ENCODE peak calls at places on chromosomes 1 and 21, in nine cellular contexts. T is Panc1; J is mesothelial cell of epicardium; Q is cardiac muscle cell; C is fibroblast of pulmonary artery; F is CD8-positive, alpha-beta T cell; V is astrocyte; B is A549; P is tibial nerve. U is an unnamed sample.

GRCh38 chr21:28943631-28944030 is 49.0 kb downstream of the LTN1 start:
- DNase-seq in J (no peak), B (no peak), P (no peak), F (no peak), C (peak; percentile 80), T (no peak), V (peak; percentile 2), Q (peak; percentile 77), U (no peak)

GRCh38 chr1:55057270-55057955 is 18.1 kb downstream of the PCSK9 start:
- DNase-seq in B (no peak), V (no peak), T (no peak), C (no peak), Q (no peak), P (no peak), F (no peak), J (no peak), U (peak; percentile 83)

GRCh38 chr21:33433425-33434114 is 30.4 kb downstream of the IFNGR2 start:
- DNase-seq in C (no peak), J (no peak), Q (no peak), F (no peak), P (no peak), B (no peak), V (no peak), T (no peak), U (no peak)

GRCh38 chr1:84936116-84936810 is 43.3 kb upstream of the LPAR3 start:
- DNase-seq in P (no peak), B (peak; percentile 46), T (peak; percentile 64), J (peak; percentile 44), F (no peak), V (peak; percentile 39), C (peak; percentile 83), Q (peak; percentile 85), U (no peak)

GRCh38 chr21:44539991-44540666 is at the start of gene KRTAP10-1:
- DNase-seq in C (no peak), T (no peak), B (no peak), Q (no peak), P (no peak), V (no peak), F (no peak), J (no peak), U (peak; percentile 83)

GRCh38 chr1:206556047-206556747 is 48.9 kb downstream of the RASSF5 start:
- DNase-seq in J (no peak), V (no peak), Q (no peak), F (no peak), C (no peak), P (no peak), T (no peak), B (no peak), U (no peak)

GRCh38 chr1:184387871-184388670 is 1.2 kb downstream of the C1orf21 start:
- DNase-seq in Q (peak; percentile 58), V (peak; percentile 78), T (no peak), J (peak; percentile 42), P (no peak), B (peak; percentile 19), F (no peak), C (peak; percentile 61), U (no peak)

GRCh38 chr21:43322805-43323204 is 104.1 kb downstream of the SIK1 start:
- DNase-seq in V (no peak), J (no peak), B (no peak), P (no peak), T (no peak), F (no peak), Q (no peak), C (peak; percentile 35), U (no peak)

GRCh38 chr21:38494688-38495087 is 3.6 kb downstream of the ERG start:
- DNase-seq in Q (no peak), P (no peak), J (no peak), B (no peak), C (no peak), F (no peak), T (no peak), V (peak; percentile 45), U (no peak)

GRCh38 chr1:117672756-117673155 is 66.9 kb downstream of the TENT5C start:
- DNase-seq in V (no peak), C (no peak), Q (no peak), T (no peak), J (no peak), P (no peak), F (no peak), B (no peak), U (peak; percentile 77)

GRCh38 chr1:115063238-115063901 is 25.9 kb downstream of the TSPAN2 start:
- DNase-seq in J (no peak), V (peak; percentile 76), P (no peak), C (no peak), B (no peak), Q (no peak), T (no peak), F (no peak), U (no peak)

GRCh38 chr1:66712819-66713218 is 39.4 kb upstream of the DYNLT5 start:
- DNase-seq in C (no peak), B (no peak), V (no peak), T (no peak), F (no peak), P (no peak), J (no peak), Q (no peak), U (no peak)

DNA sequence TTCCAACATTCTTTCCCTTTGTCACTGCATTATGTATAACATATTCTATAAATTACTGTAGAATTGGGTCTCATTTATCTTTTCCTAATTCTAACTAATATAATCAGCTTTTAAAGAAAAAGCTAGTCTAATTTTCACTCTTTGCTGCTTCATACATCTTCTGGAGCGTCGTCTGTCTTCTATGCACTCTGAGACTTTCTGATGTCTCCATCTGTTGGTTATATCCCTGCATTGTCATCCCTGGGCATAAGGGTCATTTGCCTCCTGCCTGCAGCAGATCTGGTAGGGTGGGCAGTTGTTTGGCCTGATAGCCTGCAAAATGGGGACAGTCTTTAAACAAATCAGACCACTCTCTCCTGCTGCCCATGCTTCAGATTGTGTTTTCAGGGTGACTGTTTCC is 40.8 kb upstream of the DYNLT5 start:
- DNase-seq in J (no peak), Q (peak; percentile 30), T (no peak), P (no peak), C (peak; percentile 42), F (no peak), V (no peak), B (peak; percentile 3), U (no peak)
- TF ChIP-seq CTCF in J (no peak), Q (peak; percentile 32), T (peak; percentile 37), P (no peak), C (peak; percentile 41), F (no peak), V (no peak), B (peak; percentile 7), U (peak; percentile 45)

DNA sequence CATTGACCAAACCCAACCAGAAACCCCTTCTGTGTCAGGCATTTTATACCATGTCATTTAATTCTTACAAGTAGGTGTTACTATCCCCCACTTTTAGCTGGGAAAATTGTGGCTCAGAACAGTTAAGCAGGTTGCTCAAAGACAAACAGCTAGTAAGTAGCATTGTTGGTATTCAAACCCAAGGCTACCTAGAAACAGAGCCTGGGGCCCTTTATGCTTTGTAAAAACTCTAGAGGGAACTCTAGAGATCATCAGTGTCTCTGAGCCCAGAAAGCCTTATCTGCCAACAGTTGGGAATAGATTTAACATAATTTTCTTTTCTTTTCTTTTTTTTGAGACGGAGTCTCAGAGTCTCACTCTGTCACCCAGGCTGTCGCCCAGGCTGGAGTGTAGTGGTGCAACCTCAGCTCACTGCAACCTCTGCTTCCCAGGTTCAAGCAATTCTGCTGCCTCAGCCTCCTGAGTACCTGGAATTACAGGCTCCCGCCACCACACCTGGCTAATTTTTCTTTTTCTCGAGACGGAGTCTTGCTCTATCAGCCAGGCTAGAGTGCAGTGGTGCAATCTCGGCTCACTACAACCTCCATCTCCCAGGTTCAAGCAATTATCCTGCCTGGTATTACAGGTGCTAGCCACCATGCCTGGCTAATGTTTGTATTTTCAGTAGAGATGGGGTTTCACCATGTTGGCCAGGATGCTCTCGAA is 48.5 kb upstream of the OSBPL9 start:
- DNase-seq in B (no peak), P (no peak), Q (no peak), F (no peak), V (no peak), T (no peak), J (no peak), C (no peak), U (no peak)
- TF ChIP-seq CTCF in B (no peak), P (no peak), Q (peak; percentile 4), F (no peak), V (no peak), T (no peak), J (no peak), C (no peak), U (no peak)

DNA sequence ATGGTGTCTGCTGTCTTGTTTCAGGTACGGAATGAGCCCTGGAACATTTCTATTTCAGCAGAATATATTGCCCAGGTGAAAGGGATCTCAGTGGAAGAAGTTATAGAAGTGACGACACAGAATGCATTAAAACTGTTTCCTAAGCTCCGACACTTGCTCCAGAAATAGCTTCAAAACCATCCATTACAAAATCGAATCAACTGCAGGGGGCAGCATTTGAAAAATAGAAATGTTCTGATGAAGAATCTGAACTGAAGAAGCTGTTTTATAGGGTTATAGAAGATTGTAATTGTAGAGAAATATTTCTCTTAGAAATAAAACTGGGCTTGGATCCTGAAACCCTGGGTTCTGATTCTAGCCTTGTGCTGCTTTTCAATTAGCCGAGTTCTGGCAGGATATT is 23.3 kb downstream of the TATDN3 start:
- DNase-seq in T (no peak), V (no peak), P (no peak), B (peak; percentile 38), C (peak; percentile 31), J (no peak), F (no peak), Q (peak; percentile 21), U (no peak)
- TF ChIP-seq CTCF in T (no peak), V (no peak), P (no peak), B (peak; percentile 57), C (peak; percentile 29), J (peak; percentile 47), F (no peak), Q (no peak), U (peak; percentile 39)

DNA sequence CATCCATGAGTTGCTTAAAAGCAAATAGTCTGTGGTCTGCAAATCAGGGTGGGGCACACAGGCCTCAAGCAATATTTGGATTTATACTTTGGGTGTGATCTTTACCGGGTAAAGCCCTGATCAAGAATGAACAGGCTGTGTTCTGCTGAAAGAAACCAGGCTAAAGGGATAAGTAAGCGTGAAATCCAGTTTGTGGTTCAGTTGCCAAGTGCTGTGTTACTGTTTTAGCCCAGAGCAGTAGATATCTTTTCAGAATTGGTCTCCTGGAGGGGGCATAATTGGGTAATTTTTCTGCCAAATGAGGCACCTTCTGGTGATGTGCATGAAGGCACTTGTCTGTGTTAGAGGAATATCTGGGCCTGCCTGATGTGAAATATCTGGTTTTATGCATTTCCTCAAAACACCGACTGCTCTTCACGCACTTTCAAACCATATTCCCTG is 21.4 kb downstream of the AIM2 start:
- DNase-seq in T (no peak), J (no peak), B (no peak), P (no peak), V (no peak), Q (no peak), C (no peak), F (no peak), U (no peak)
- TF ChIP-seq CTCF in T (no peak), J (no peak), B (no peak), P (no peak), V (no peak), Q (no peak), C (no peak), F (no peak), U (no peak)

GRCh38 chr1:232467073-232467760 is 162.7 kb downstream of the SIPA1L2 start:
- DNase-seq in T (no peak), Q (no peak), V (no peak), C (no peak), B (no peak), J (no peak), F (no peak), P (no peak), U (no peak)
- TF ChIP-seq CTCF in T (peak; percentile 6), Q (no peak), V (no peak), C (no peak), B (no peak), J (no peak), F (no peak), P (no peak), U (no peak)

GRCh38 chr1:204751883-204752687 is 66.5 kb upstream of the LRRN2 start:
- DNase-seq in C (no peak), V (no peak), P (no peak), J (peak; percentile 38), F (no peak), B (peak; percentile 85), T (no peak), Q (no peak), U (no peak)
- TF ChIP-seq CTCF in C (no peak), V (no peak), P (no peak), J (no peak), F (no peak), B (peak; percentile 46), T (peak; percentile 20), Q (no peak), U (no peak)

U was measured in osteocyte.